ENCODE peak calls at places on chromosome 22, in nine cellular contexts. Y is Peyer's patch; O is tibial artery; M is mammary epithelial cell; F is DND-41; W is lower lobe of right lung; B is CD8-positive, alpha-beta T cell; V is BE2C; E is tibial nerve. K is an unnamed sample.

GRCh38 chr22:46057762-46058420 is 80.9 kb upstream of the WNT7B start:
- DNase-seq in F (peak; percentile 74), Y (peak; percentile 78), V (peak; percentile 53), E (peak; percentile 53), O (peak; percentile 86), W (peak; percentile 70), B (peak; percentile 27), M (peak; percentile 86), K (peak; percentile 51)

GRCh38 chr22:41429232-41429945 is 17.2 kb downstream of the TOB2 start:
- DNase-seq in B (no peak), V (no peak), M (peak; percentile 56), Y (no peak), F (no peak), E (no peak), W (no peak), O (no peak), K (no peak)

GRCh38 chr22:29032584-29032983 is 29.0 kb downstream of the C22orf31 start:
- DNase-seq in Y (no peak), M (no peak), B (no peak), E (no peak), F (no peak), O (no peak), W (no peak), V (no peak), K (no peak)

GRCh38 chr22:46083383-46084350 is 66.7 kb upstream of the PPARA start:
- DNase-seq in V (peak; percentile 43), Y (no peak), B (no peak), E (peak; percentile 15), O (peak; percentile 67), W (peak; percentile 32), M (peak; percentile 32), F (no peak), K (no peak)

GRCh38 chr22:29128891-29129643 is 56.2 kb downstream of the KREMEN1 start:
- DNase-seq in M (no peak), O (no peak), B (no peak), F (no peak), V (no peak), Y (peak; percentile 36), W (no peak), E (no peak), K (no peak)

GRCh38 chr22:40332319-40332781 is 13.9 kb upstream of the ADSL start:
- DNase-seq in B (no peak), E (no peak), W (no peak), O (no peak), V (no peak), M (no peak), F (no peak), Y (no peak), K (no peak)

GRCh38 chr22:40050258-40050657 is 55.5 kb downstream of the FAM83F start:
- DNase-seq in F (no peak), V (no peak), O (no peak), W (no peak), Y (peak; percentile 65), B (no peak), E (no peak), M (no peak), K (no peak)

GRCh38 chr22:20569059-20570058 is 61.9 kb downstream of the MED15 start:
- DNase-seq in F (peak; percentile 81), E (peak; percentile 69), W (peak; percentile 90), B (peak; percentile 87), M (peak; percentile 93), V (no peak), O (peak; percentile 95), Y (peak; percentile 92), K (no peak)

GRCh38 chr22:40519948-40520331 is 116.6 kb downstream of the MRTFA start:
- DNase-seq in O (no peak), V (no peak), Y (no peak), E (no peak), W (no peak), M (no peak), B (no peak), F (no peak), K (no peak)

GRCh38 chr22:33350391-33350955 is 292.3 kb upstream of the SYN3 start:
- DNase-seq in O (no peak), B (no peak), Y (no peak), V (no peak), W (no peak), E (no peak), F (no peak), M (no peak), K (no peak)

GRCh38 chr22:45757068-45757467 is 85.4 kb downstream of the ATXN10 start:
- DNase-seq in V (no peak), E (no peak), O (no peak), B (no peak), M (no peak), Y (no peak), F (no peak), W (no peak), K (peak; percentile 65)

GRCh38 chr22:22431271-22432220 is 77.0 kb downstream of the ZNF280B start:
- DNase-seq in E (peak; percentile 36), B (peak; percentile 63), F (peak; percentile 71), M (peak; percentile 25), Y (peak; percentile 92), V (peak; percentile 79), O (no peak), W (peak; percentile 55), K (peak; percentile 65)

GRCh38 chr22:45413013-45413367 is 409 bp downstream of the SMC1B start:
- DNase-seq in V (no peak), Y (no peak), M (no peak), E (no peak), F (no peak), O (no peak), W (no peak), B (no peak), K (no peak)

GRCh38 chr22:38068641-38069371 is 11.6 kb downstream of the PICK1 start:
- DNase-seq in F (no peak), O (no peak), B (no peak), W (no peak), E (no peak), V (no peak), Y (no peak), M (no peak), K (no peak)
- H3K4me3 ChIP-seq in F (no peak overlapping the region), O (no peak overlapping the region), B (no peak overlapping the region), W (no peak overlapping the region), E (no peak overlapping the region), V (no peak overlapping the region), Y (no peak overlapping the region), M (no peak overlapping the region), K (no peak overlapping the region)

GRCh38 chr22:50516891-50517290 is 8.5 kb downstream of the SCO2 start:
- DNase-seq in B (no peak), F (no peak), V (no peak), O (peak; percentile 48), E (no peak), W (no peak), Y (no peak), M (no peak), K (no peak)

GRCh38 chr22:50517495-50518260 is 7.7 kb downstream of the SCO2 start:
- DNase-seq in W (no peak), E (no peak), F (no peak), O (no peak), V (no peak), Y (no peak), M (no peak), B (no peak), K (no peak)

GRCh38 chr22:50508897-50509296 is 873 bp downstream of the NCAPH2 start:
- DNase-seq in O (no peak), V (no peak), W (no peak), M (no peak), E (no peak), F (no peak), Y (no peak), B (no peak), K (no peak)

GRCh38 chr22:50516068-50516467 is 8.0 kb downstream of the NCAPH2 start:
- DNase-seq in W (no peak), E (no peak), M (no peak), Y (no peak), V (no peak), F (no peak), O (no peak), B (no peak), K (no peak)

GRCh38 chr22:50513175-50513574 is 5.2 kb downstream of the NCAPH2 start:
- DNase-seq in F (no peak), E (no peak), M (no peak), Y (no peak), O (no peak), W (no peak), V (no peak), B (no peak), K (no peak)
- TF ChIP-seq CTCF in F (no peak), E (no peak), M (no peak), Y (no peak), O (no peak), W (no peak), V (no peak), B (no peak), K (no peak)

GRCh38 chr22:37228106-37229011 is 15.7 kb downstream of the RAC2 start:
- DNase-seq in B (peak; percentile 73), F (no peak), W (no peak), E (no peak), V (no peak), O (no peak), Y (peak; percentile 70), M (peak; percentile 53), K (peak; percentile 83)
- H3K36me3 ChIP-seq in B (peaks cover 51% of the 10 kb centered on the region), F (peaks cover 88% of the 10 kb centered on the region), W (peaks cover 33% of the 10 kb centered on the region), E (no peaks in the 10 kb centered on the region), V (no peaks in the 10 kb centered on the region), O (no peaks in the 10 kb centered on the region), Y (no peaks in the 10 kb centered on the region), M (peaks cover 6% of the 10 kb centered on the region), K (no peaks in the 10 kb centered on the region)

GRCh38 chr22:23772315-23773246 is at the start of gene MMP11:
- DNase-seq in W (peak; percentile 64), V (peak; percentile 79), O (peak; percentile 77), Y (peak; percentile 79), E (no peak), M (no peak), F (peak; percentile 50), B (peak; percentile 52), K (peak; percentile 71)

GRCh38 chr22:23767673-23768548 is at the start of gene CHCHD10:
- DNase-seq in B (peak; percentile 77), V (peak; percentile 94), F (peak; percentile 83), W (peak; percentile 89), M (no peak), O (peak; percentile 90), E (peak; percentile 60), Y (peak; percentile 93), K (peak; percentile 83)

GRCh38 chr22:23767303-23767672 is 484 bp downstream of the CHCHD10 start:
- DNase-seq in Y (no peak), O (no peak), M (no peak), V (no peak), W (no peak), E (no peak), B (no peak), F (no peak), K (no peak)

GRCh38 chr22:23773247-23774113 is 831 bp downstream of the MMP11 start:
- DNase-seq in F (no peak), V (no peak), W (no peak), Y (no peak), B (no peak), E (no peak), M (no peak), O (no peak), K (no peak)

DNA sequence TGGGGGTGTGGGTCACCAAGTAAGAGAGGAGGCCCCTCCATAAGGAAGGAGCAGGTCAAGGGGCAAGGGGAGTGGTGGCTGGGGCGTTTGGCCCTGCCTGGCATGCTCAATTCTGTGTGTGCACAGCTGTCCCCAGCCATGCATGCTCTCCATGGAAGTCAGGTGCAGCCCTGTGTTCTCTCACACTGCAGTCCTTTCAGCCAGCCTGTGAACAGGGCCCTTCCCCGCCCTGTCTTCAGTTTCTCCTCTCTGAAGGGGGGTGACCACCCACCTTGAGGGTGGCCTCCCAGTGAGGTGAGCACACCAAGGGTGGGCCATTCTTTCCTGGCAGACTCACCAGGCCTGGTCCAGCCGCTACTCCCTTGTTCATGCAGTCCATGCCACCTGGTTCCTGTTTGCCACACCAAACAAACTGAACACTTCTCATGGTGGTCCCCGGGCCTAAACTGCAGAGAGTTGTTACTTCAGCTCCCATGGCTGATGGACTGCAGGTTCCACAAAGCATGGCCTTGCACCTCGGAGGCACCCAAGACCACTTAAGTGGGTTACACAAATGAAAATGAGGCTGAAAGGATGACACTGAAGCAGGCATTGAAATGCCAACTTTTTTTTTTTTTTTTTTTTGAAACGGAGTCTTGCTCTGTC is 1.7 kb upstream of the CHCHD10 start:
- DNase-seq in Y (no peak), O (no peak), F (no peak), M (no peak), W (no peak), B (no peak), E (no peak), V (no peak), K (no peak)
- H3K4me3 ChIP-seq in Y (no peak overlapping the region), O (no peak overlapping the region), F (no peak overlapping the region), M (no peak overlapping the region), W (no peak overlapping the region), B (no peak overlapping the region), E (no peak overlapping the region), V (no peak overlapping the region), K (no peak overlapping the region)

K was measured in cardiac muscle cell.